ENCODE peak calls at places on chromosomes 3 and 15, in seven cellular contexts. W, O, N, V, T, L and P are unnamed samples.

GRCh38 chr3:195259146-195259563 is 11.8 kb downstream of the XXYLT1 start:
- DNase-seq in W (peak), O (no peak), N (no peak), V (no peak), T (no peak), L (no peak), P (no peak)

GRCh38 chr3:189372205-189372764 is 200.5 kb downstream of the TPRG1 start:
- DNase-seq in W (no peak), O (no peak), N (no peak), V (no peak), T (no peak), L (no peak), P (no peak)

GRCh38 chr15:64740361-64741170 is 34.8 kb downstream of the RBPMS2 start:
- DNase-seq in W (no peak), O (no peak), N (no peak), V (no peak), T (no peak), L (no peak), P (no peak)

GRCh38 chr3:61936344-61936937 is 375.1 kb downstream of the PTPRG start:
- DNase-seq in W (no peak), O (peak), N (no peak), V (no peak), T (no peak), L (no peak), P (no peak)

GRCh38 chr3:21750831-21751391 is at the start of gene ZNF385D:
- DNase-seq in W (no peak), O (no peak), N (no peak), V (peak), T (no peak), L (peak), P (no peak)

GRCh38 chr15:65400760-65401606 is 21.8 kb downstream of the IGDCC4 start:
- DNase-seq in W (no peak), O (no peak), N (peak), V (no peak), T (peak), L (peak), P (no peak)

GRCh38 chr3:170692720-170693119 is 106.8 kb upstream of the SLC7A14 start:
- DNase-seq in W (no peak), O (no peak), N (no peak), V (no peak), T (no peak), L (no peak), P (no peak)

GRCh38 chr3:131540143-131540542 is 37.4 kb upstream of the MRPL3 start:
- DNase-seq in W (no peak), O (no peak), N (no peak), V (no peak), T (no peak), L (no peak), P (no peak)

GRCh38 chr3:191136347-191136746 is 62.7 kb upstream of the OSTN start:
- DNase-seq in W (no peak), O (no peak), N (no peak), V (no peak), T (no peak), L (no peak), P (no peak)

GRCh38 chr15:38440353-38441129 is 13.4 kb upstream of the FAM98B start:
- DNase-seq in W (peak), O (no peak), N (peak), V (no peak), T (peak), L (peak), P (no peak)

GRCh38 chr15:58074452-58074851 is 8.9 kb upstream of the ALDH1A2 start:
- DNase-seq in W (no peak), O (no peak), N (no peak), V (no peak), T (no peak), L (no peak), P (no peak)

GRCh38 chr3:165696496-165696895 is 140.7 kb downstream of the BCHE start:
- DNase-seq in W (no peak), O (no peak), N (no peak), V (no peak), T (no peak), L (no peak), P (no peak)

GRCh38 chr15:63114465-63114864 is 7.2 kb upstream of the LACTB start:
- DNase-seq in W (no peak), O (no peak), N (no peak), V (no peak), T (no peak), L (no peak), P (no peak)

GRCh38 chr3:121718205-121718846 is 31.2 kb downstream of the GOLGB1 start:
- DNase-seq in W (no peak), O (no peak), N (no peak), V (no peak), T (no peak), L (no peak), P (no peak)

GRCh38 chr15:89278307-89278706 is 34.5 kb downstream of the FANCI start:
- DNase-seq in W (no peak), O (no peak), N (no peak), V (no peak), T (no peak), L (no peak), P (no peak)

GRCh38 chr3:14516738-14517345 is 23.3 kb downstream of the GRIP2 start:
- DNase-seq in W (no peak), O (no peak), N (no peak), V (no peak), T (no peak), L (no peak), P (no peak)

GRCh38 chr3:195147649-195148121 is 123.3 kb downstream of the XXYLT1 start:
- DNase-seq in W (no peak), O (no peak), N (no peak), V (no peak), T (peak), L (no peak), P (no peak)

GRCh38 chr3:107987036-107987557 is 103.7 kb downstream of the CD47 start:
- DNase-seq in W (no peak), O (no peak), N (peak), V (peak), T (no peak), L (no peak), P (peak)

GRCh38 chr3:117537949-117538348 is 828.4 kb downstream of the TUSC7 start:
- DNase-seq in W (no peak), O (no peak), N (no peak), V (no peak), T (no peak), L (no peak), P (no peak)

GRCh38 chr3:151925876-151926275 is 52.4 kb downstream of the SUCNR1 start:
- DNase-seq in W (no peak), O (no peak), N (no peak), V (no peak), T (no peak), L (no peak), P (no peak)

GRCh38 chr3:124057453-124057852 is 65.5 kb upstream of the ROPN1 start:
- DNase-seq in W (no peak), O (no peak), N (no peak), V (no peak), T (no peak), L (no peak), P (no peak)

GRCh38 chr3:33250712-33251111 is 26.5 kb upstream of the FBXL2 start:
- DNase-seq in W (no peak), O (no peak), N (no peak), V (no peak), T (no peak), L (no peak), P (no peak)

GRCh38 chr3:87509401-87509800 is 233.0 kb upstream of the POU1F1 start:
- DNase-seq in W (no peak), O (no peak), N (no peak), V (no peak), T (no peak), L (no peak), P (no peak)

GRCh38 chr15:52208306-52208946 is 17.2 kb upstream of the GNB5 start:
- DNase-seq in W (peak), O (peak), N (peak), V (no peak), T (peak), L (peak), P (peak)

GRCh38 chr15:78242128-78242527 is 7.8 kb upstream of the ACSBG1 start:
- DNase-seq in W (no peak), O (no peak), N (no peak), V (no peak), T (no peak), L (no peak), P (no peak)

GRCh38 chr3:185726254-185726967 is 98.4 kb downstream of the IGF2BP2 start:
- DNase-seq in W (no peak), O (no peak), N (no peak), V (no peak), T (no peak), L (no peak), P (no peak)

GRCh38 chr3:101779808-101780366 is 876 bp downstream of the NXPE3 start:
- DNase-seq in W (no peak), O (no peak), N (no peak), V (no peak), T (no peak), L (no peak), P (no peak)

GRCh38 chr3:55698826-55699225 is 211.7 kb upstream of the WNT5A start:
- DNase-seq in W (no peak), O (no peak), N (no peak), V (no peak), T (no peak), L (no peak), P (no peak)

GRCh38 chr15:90004671-90005070 is 3.5 kb downstream of the ZNF710 start:
- DNase-seq in W (no peak), O (peak), N (no peak), V (no peak), T (no peak), L (no peak), P (no peak)